ENCODE peak calls at places on chromosomes 16 and 17, in ten cellular contexts. M is lower leg skin; O is AG10803; K is left ventricle myocardium inferior; N is kidney; H is neural progenitor cell; A is type B pancreatic cell; T is colonic mucosa; W is IMR-90; I is CD4-positive, alpha-beta T cell. V is an unnamed sample.

GRCh38 chr17:78573955-78574354 is 3.2 kb downstream of the DNAH17 start:
- DNase-seq in M (no peak), O (no peak), K (no peak), N (no peak), H (no peak), A (no peak), T (no peak), W (no peak), I (no peak), V (peak)

GRCh38 chr17:82228278-82228841 is 482 bp upstream of the SLC16A3 start:
- DNase-seq in M (peak), O (no peak), K (peak), N (peak), H (peak), A (no peak), T (peak), W (no peak), I (peak), V (no peak)

GRCh38 chr16:85781685-85782370 is 17.5 kb downstream of the EMC8 start:
- DNase-seq in M (no peak), O (peak), K (peak), N (no peak), H (no peak), A (no peak), T (peak), W (peak), I (no peak), V (no peak)

GRCh38 chr16:30485818-30486436 is 13.4 kb downstream of the ITGAL start:
- DNase-seq in M (no peak), O (peak), K (no peak), N (no peak), H (no peak), A (no peak), T (no peak), W (peak), I (no peak), V (no peak)

GRCh38 chr17:57551321-57552079 is 193.6 kb downstream of the CCDC182 start:
- DNase-seq in M (no peak), O (no peak), K (no peak), N (peak), H (no peak), A (no peak), T (peak), W (no peak), I (peak), V (no peak)

GRCh38 chr16:89402962-89403361 is 87.4 kb downstream of the ANKRD11 start:
- DNase-seq in M (no peak), O (no peak), K (no peak), N (peak), H (no peak), A (no peak), T (no peak), W (no peak), I (no peak), V (no peak)

GRCh38 chr16:70302745-70303144 is 3.8 kb downstream of the DDX19B start:
- DNase-seq in M (no peak), O (no peak), K (no peak), N (no peak), H (no peak), A (no peak), T (no peak), W (no peak), I (no peak), V (no peak)

GRCh38 chr17:76182016-76182764 is 41.1 kb upstream of the FOXJ1 start:
- DNase-seq in M (peak), O (peak), K (peak), N (peak), H (peak), A (peak), T (peak), W (peak), I (peak), V (peak)

GRCh38 chr17:9004961-9005285 is 16.4 kb upstream of the NTN1 start:
- DNase-seq in M (peak), O (no peak), K (no peak), N (no peak), H (no peak), A (no peak), T (no peak), W (no peak), I (no peak), V (no peak)

GRCh38 chr16:70746708-70747424 is 54.1 kb downstream of the VAC14 start:
- DNase-seq in M (peak), O (peak), K (peak), N (peak), H (no peak), A (no peak), T (peak), W (peak), I (no peak), V (peak)

GRCh38 chr16:49940464-49941224 is 84.4 kb upstream of the CNEP1R1 start:
- DNase-seq in M (peak), O (no peak), K (no peak), N (no peak), H (no peak), A (no peak), T (no peak), W (no peak), I (no peak), V (no peak)

GRCh38 chr17:80826346-80826954 is 165.2 kb upstream of the CHMP6 start:
- DNase-seq in M (no peak), O (no peak), K (no peak), N (peak), H (no peak), A (no peak), T (no peak), W (no peak), I (no peak), V (no peak)

GRCh38 chr16:6510261-6510660 is 822.4 kb upstream of the RBFOX1 start:
- DNase-seq in M (no peak), O (no peak), K (no peak), N (no peak), H (no peak), A (no peak), T (no peak), W (no peak), I (no peak), V (no peak)

GRCh38 chr17:46977348-46977747 is 1.7 kb downstream of the RPRML start:
- DNase-seq in M (no peak), O (no peak), K (no peak), N (peak), H (peak), A (no peak), T (peak), W (peak), I (no peak), V (peak)

GRCh38 chr17:51948128-51948527 is 210.4 kb downstream of the CA10 start:
- DNase-seq in M (no peak), O (no peak), K (no peak), N (no peak), H (no peak), A (no peak), T (peak), W (no peak), I (no peak), V (peak)

GRCh38 chr16:48365601-48366164 is 19.5 kb downstream of the SIAH1 start:
- DNase-seq in M (peak), O (peak), K (peak), N (peak), H (peak), A (peak), T (peak), W (peak), I (peak), V (peak)

GRCh38 chr16:49929606-49930005 is 73.7 kb upstream of the ZNF423 start:
- DNase-seq in M (no peak), O (no peak), K (no peak), N (no peak), H (no peak), A (no peak), T (no peak), W (no peak), I (no peak), V (no peak)

GRCh38 chr16:6335072-6335471 is 997.6 kb upstream of the RBFOX1 start:
- DNase-seq in M (no peak), O (no peak), K (no peak), N (no peak), H (peak), A (no peak), T (no peak), W (no peak), I (no peak), V (peak)

GRCh38 chr17:72967263-72967962 is 125.1 kb downstream of the SLC39A11 start:
- DNase-seq in M (no peak), O (no peak), K (no peak), N (no peak), H (no peak), A (no peak), T (no peak), W (no peak), I (no peak), V (no peak)

GRCh38 chr17:72967963-72968585 is 124.4 kb downstream of the SLC39A11 start:
- DNase-seq in M (no peak), O (no peak), K (no peak), N (no peak), H (no peak), A (no peak), T (no peak), W (peak), I (no peak), V (no peak)

GRCh38 chr17:72962099-72962498 is 130.4 kb downstream of the SLC39A11 start:
- DNase-seq in M (no peak), O (no peak), K (no peak), N (no peak), H (no peak), A (no peak), T (no peak), W (no peak), I (no peak), V (no peak)
- TF ChIP-seq CTCF in M (no peak), O (no peak), K (no peak), N (no peak), H (no peak), A (no peak), T (no peak), W (no peak), I (no peak), V (no peak)

DNA sequence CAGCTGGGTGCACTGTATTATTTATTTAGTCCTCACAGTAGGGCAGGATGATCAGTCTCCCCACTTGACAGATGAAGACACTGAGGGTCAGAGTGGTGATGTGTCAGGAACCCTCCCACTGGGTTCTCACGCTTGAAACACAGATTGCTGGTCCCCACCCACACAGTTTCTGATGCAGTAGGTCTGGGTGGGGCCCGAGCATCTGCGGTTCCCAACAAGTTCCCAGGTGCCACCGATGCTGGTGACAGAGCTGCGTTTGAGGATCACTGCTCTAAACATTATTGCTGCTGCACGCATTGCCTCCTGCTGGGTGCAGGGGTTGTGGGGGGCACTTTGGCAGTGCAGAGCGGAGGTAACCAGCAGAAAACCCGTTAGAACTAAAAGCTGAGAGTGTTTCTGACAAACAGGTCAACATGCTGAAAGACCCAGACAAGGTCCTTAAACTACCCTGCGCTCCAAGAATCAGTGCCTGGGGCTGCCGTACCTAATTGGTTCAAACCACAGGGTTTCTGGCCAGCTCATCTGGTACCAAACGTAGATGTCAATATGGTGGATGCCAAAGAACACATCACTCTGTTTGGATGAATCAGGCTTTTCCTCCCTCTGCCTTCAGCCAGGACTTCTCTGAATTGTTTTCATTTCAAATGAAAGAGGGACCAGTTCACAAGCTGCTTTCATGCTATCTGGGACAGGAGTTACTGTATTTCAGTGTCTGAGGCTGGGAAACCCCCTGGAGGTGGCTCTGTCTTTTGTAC is 76.0 kb downstream of the ABCC1 start:
- DNase-seq in M (no peak), O (peak), K (no peak), N (no peak), H (peak), A (no peak), T (no peak), W (peak), I (no peak), V (no peak)
- TF ChIP-seq CTCF in M (no peak), O (peak), K (no peak), N (no peak), H (no peak), A (no peak), T (no peak), W (peak), I (no peak), V (no peak)

DNA sequence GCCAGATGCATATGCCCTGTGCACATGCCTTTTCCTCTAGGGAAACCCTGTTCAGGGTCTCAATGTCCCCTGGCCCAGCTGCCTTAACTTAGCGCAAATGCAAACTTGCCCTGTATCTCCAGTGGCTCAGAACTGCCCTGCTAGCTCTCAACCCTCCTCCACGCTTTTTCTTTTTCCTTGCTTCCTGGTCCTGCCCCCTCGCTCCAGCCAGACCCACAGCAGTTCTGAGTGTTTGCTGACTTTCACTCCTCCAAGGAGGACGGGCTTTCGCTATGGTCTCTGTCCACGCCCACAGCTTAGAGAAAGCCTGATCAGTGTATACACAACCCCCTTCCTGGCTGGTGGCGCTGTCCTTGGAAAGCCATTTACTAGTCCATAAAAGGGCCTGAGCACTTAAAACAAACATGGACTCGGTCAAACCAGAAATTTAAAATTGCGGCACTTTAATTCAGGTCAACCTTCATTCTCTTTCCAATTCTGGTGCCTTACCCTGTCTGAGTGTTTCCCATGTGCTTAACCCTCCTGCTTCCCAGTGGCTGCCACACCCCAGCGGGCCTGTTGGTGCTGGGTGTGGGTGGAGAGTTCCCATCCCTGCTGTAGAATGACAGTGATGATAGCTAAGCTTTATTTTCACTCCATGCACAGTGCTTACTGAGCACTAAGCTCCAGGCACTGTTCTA is 15.6 kb upstream of the TMEM98 start:
- DNase-seq in M (peak), O (peak), K (peak), N (peak), H (peak), A (peak), T (peak), W (peak), I (no peak), V (no peak)
- TF ChIP-seq CTCF in M (no peak), O (peak), K (no peak), N (no peak), H (no peak), A (no peak), T (no peak), W (peak), I (no peak), V (no peak)

DNA sequence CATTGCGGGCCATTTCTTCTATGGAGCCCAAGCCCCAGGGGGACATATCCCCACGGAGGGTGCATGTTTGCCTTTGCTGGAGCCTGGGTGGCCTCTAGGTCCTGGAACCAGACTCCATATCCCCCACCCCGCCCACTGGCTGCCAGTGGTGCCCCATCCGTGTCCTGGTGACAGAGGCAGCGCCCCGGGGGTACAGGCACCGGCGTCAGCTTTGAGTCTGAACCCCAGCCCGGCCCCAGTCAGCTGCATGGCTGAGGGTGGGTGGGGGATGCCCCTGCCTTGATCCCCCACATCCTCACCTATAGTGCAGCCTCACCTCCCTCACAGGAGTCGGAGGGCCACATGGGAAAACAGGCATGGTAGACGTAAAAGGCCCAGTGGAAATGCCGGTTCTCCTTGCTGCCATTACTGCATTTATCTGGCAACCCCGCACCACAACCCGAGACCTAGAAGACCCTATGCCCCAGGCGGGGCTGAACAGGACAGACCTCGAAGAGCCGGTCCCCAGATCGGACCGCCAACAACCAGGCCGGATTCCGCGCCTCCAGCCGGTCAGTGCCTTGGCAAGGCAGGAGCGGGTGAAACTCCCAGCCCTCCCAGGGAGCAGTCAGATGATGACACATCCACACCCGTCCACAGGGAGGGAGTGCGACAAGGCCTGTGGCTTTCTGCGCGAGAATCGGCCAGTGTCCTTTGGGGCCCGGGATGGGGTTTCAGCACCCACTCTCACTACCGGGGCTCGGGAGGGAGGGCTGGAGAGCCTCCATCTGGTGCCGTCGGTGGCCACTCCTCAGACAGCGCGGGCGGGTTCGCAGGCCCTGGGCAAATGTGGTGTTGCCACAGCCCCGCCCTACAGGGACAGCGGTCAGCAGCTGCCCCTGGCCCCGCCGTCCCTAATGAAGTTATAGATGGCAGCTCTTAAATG is 11.9 kb upstream of the SSTR5 start:
- DNase-seq in M (no peak), O (no peak), K (no peak), N (no peak), H (no peak), A (no peak), T (no peak), W (no peak), I (no peak), V (no peak)
- TF ChIP-seq CTCF in M (no peak), O (no peak), K (no peak), N (no peak), H (no peak), A (no peak), T (no peak), W (no peak), I (no peak), V (no peak)

GRCh38 chr17:42312285-42313130 is 24.2 kb downstream of the STAT5A start:
- DNase-seq in M (peak), O (peak), K (peak), N (peak), H (peak), A (peak), T (peak), W (peak), I (peak), V (no peak)
- TF ChIP-seq CTCF in M (no peak), O (peak), K (peak), N (peak), H (peak), A (peak), T (peak), W (peak), I (peak), V (no peak)

DNA sequence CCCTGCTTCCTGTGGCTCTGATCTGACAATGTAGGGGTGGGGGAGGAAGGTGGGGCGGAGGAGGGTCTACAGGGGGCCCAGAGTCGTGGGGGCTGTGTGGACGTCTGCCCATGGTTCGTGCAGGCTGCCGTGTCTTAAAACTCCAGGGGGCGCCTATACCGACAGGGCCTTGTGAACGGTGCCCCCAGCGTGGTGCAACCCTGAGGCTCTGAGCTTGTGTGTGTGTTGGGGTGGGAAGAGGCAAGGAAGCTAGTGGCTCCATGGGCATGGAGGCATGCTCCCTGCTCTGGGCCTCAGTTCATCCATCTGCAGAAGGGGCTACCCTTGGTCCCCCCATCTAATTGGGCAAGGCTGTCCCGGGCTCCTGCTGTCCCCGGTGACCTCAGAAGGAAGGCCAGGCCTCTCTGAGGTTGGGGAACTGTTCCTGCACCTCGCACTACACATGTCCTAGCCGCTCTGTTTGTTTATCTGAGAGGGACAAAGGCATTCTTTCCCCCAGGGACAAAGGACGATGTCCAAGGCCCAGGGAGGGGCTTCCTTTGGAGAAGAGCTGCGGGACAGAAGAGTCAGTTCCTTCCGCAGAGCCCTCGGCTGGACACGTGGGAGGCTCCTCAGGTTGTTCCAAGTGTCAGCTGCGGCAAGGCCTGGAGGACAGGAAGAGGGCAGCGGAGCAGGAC is 13.5 kb downstream of the CA4 start:
- DNase-seq in M (no peak), O (no peak), K (peak), N (no peak), H (peak), A (no peak), T (no peak), W (no peak), I (no peak), V (no peak)
- TF ChIP-seq CTCF in M (no peak), O (no peak), K (no peak), N (no peak), H (peak), A (peak), T (no peak), W (no peak), I (no peak), V (no peak)

GRCh38 chr16:28210264-28210663 is 1.5 kb downstream of the XPO6 start:
- DNase-seq in M (no peak), O (no peak), K (no peak), N (no peak), H (no peak), A (no peak), T (no peak), W (no peak), I (no peak), V (no peak)
- TF ChIP-seq CTCF in M (no peak), O (no peak), K (no peak), N (no peak), H (no peak), A (no peak), T (no peak), W (no peak), I (no peak), V (no peak)

GRCh38 chr16:65697061-65697460 is 575.2 kb upstream of the CDH11 start:
- DNase-seq in M (no peak), O (no peak), K (no peak), N (no peak), H (peak), A (no peak), T (no peak), W (no peak), I (no peak), V (no peak)
- TF ChIP-seq CTCF in M (no peak), O (peak), K (no peak), N (no peak), H (peak), A (no peak), T (no peak), W (no peak), I (no peak), V (no peak)